ENCODE peak calls at places on chromosomes 16 and 17, in ten cellular contexts. D is SK-N-SH, R is fibroblast of lung, K is IMR-90, J is mammary epithelial cell, Y is GM23248, F is HepG2, Z is H1, M is GM12878, S is HCT116. T is an unnamed sample.

GRCh38 chr16:88743693-88744519 is 37.6 kb downstream of the CTU2 start:
- DNase-seq in Y (peak; percentile 78), F (peak; percentile 60), Z (peak; percentile 98), R (peak; percentile 43), K (peak; percentile 55), S (peak; percentile 56), M (no peak), J (peak; percentile 39), D (peak; percentile 95), T (peak; percentile 99)

GRCh38 chr16:4694664-4695451 is 1.5 kb downstream of the NUDT16L1 start:
- DNase-seq in F (no peak), Z (no peak), M (no peak), S (no peak), K (no peak), J (no peak), D (peak; percentile 58), R (no peak), Y (peak; percentile 44), T (peak; percentile 95)

GRCh38 chr17:9456265-9456664 is 119.4 kb downstream of the STX8 start:
- DNase-seq in M (no peak), F (peak; percentile 25), R (no peak), Y (no peak), K (no peak), Z (no peak), D (no peak), S (no peak), J (no peak), T (no peak)

GRCh38 chr17:39212841-39213480 is 12.8 kb downstream of the STAC2 start:
- DNase-seq in M (no peak), K (no peak), D (no peak), R (no peak), Y (no peak), S (no peak), J (no peak), Z (no peak), F (no peak), T (no peak)

GRCh38 chr17:76076765-76077581 is 2.0 kb upstream of the ZACN start:
- DNase-seq in M (no peak), R (no peak), Y (peak; percentile 28), D (peak; percentile 57), S (no peak), Z (peak; percentile 78), J (peak; percentile 40), K (peak; percentile 41), F (no peak), T (peak; percentile 76)

GRCh38 chr16:2328428-2328827 is 12.1 kb downstream of the ABCA3 start:
- DNase-seq in J (no peak), S (no peak), M (no peak), R (no peak), D (no peak), K (no peak), F (no peak), Y (no peak), Z (no peak), T (peak; percentile 57)

GRCh38 chr17:63113167-63113566 is 147.1 kb downstream of the TANC2 start:
- DNase-seq in F (peak; percentile 19), S (no peak), K (no peak), M (no peak), R (no peak), Y (no peak), Z (no peak), D (no peak), J (no peak), T (no peak)

GRCh38 chr17:27585153-27585681 is 45.8 kb upstream of the LGALS9 start:
- DNase-seq in Z (no peak), K (no peak), Y (no peak), D (no peak), R (no peak), S (no peak), J (no peak), F (no peak), M (no peak), T (peak; percentile 9)

GRCh38 chr17:76077582-76078110 is 1.3 kb upstream of the ZACN start:
- DNase-seq in Y (no peak), K (no peak), D (peak; percentile 80), R (no peak), Z (no peak), J (no peak), F (no peak), S (no peak), M (no peak), T (peak; percentile 88)

GRCh38 chr17:63356275-63356905 is 89.7 kb downstream of the CYB561 start:
- DNase-seq in F (no peak), Z (no peak), Y (peak; percentile 97), K (peak; percentile 86), S (peak; percentile 43), M (no peak), D (no peak), R (peak; percentile 92), J (peak; percentile 82), T (peak; percentile 62)

GRCh38 chr17:34998205-34998604 is 17.9 kb downstream of the LIG3 start:
- DNase-seq in Y (peak; percentile 84), R (peak; percentile 60), M (peak; percentile 40), S (peak; percentile 38), J (peak; percentile 57), K (peak; percentile 70), D (peak; percentile 70), F (peak; percentile 56), Z (peak; percentile 83), T (peak; percentile 96)

GRCh38 chr17:80503031-80503430 is 26.6 kb upstream of the NPTX1 start:
- DNase-seq in R (no peak), S (no peak), F (no peak), Z (no peak), M (no peak), K (no peak), J (no peak), Y (no peak), D (no peak), T (no peak)

GRCh38 chr17:81487487-81488275 is 24.9 kb downstream of the ACTG1 start:
- DNase-seq in K (peak; percentile 60), D (peak; percentile 98), R (peak; percentile 60), Y (peak; percentile 92), Z (peak; percentile 87), J (peak; percentile 38), M (no peak), S (no peak), F (peak; percentile 58), T (peak; percentile 100)

GRCh38 chr16:11913425-11914079 is 2.2 kb downstream of the GSPT1 start:
- DNase-seq in D (no peak), F (no peak), K (peak; percentile 41), Z (no peak), R (peak; percentile 58), Y (peak; percentile 72), J (peak; percentile 75), M (no peak), S (no peak), T (peak; percentile 57)

GRCh38 chr16:82506734-82507133 is 120.0 kb upstream of the CDH13 start:
- DNase-seq in M (no peak), K (peak; percentile 8), Z (no peak), S (no peak), R (no peak), Y (peak; percentile 14), J (no peak), D (no peak), F (no peak), T (no peak)

GRCh38 chr17:19660219-19660870 is 11.8 kb downstream of the ALDH3A2 start:
- DNase-seq in K (no peak), J (no peak), Y (no peak), D (no peak), F (peak; percentile 98), Z (no peak), S (no peak), R (no peak), M (no peak), T (peak; percentile 42)

DNA sequence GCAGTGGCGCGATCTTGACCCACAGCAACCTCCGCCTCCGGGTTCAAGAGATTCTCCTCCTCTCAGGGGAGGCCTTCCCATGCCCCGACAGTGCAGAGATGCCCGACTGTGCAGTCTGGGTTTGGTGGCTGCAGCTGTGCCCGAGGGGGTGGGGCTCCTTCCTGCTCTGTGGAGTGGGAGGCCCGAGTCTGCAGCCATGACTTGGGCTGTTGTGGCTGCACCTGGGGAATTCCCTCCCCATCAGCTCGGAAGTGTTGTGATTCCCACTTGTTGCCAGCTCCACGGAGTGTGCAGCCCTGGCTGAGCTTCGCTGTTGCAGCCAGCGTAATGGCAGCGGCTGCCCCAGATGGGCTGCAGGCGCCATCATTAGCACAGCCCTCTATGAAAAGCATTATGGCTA is 66.4 kb upstream of the SMIM36 start:
- DNase-seq in F (no peak), D (no peak), R (peak; percentile 49), S (no peak), M (no peak), Y (no peak), Z (no peak), J (peak; percentile 22), K (peak; percentile 19), T (no peak)
- H3K4me3 ChIP-seq in F (no peak overlapping the region), D (no peak overlapping the region), R (no peak overlapping the region), S (no peak overlapping the region), M (peak overlapping the region; percentile 68), Y (peak overlapping the region; percentile 69), Z (no peak overlapping the region), J (no peak overlapping the region), K (no peak overlapping the region), T (peak overlapping the region; percentile 63)

GRCh38 chr16:19754644-19755036 is 36.6 kb downstream of the IQCK start:
- DNase-seq in Y (no peak), K (no peak), M (no peak), Z (no peak), F (no peak), R (no peak), J (no peak), S (no peak), D (no peak), T (no peak)
- H3K4me2 ChIP-seq in Y (no peak overlapping the region), K (no peak overlapping the region), M (no peak overlapping the region), Z (no peak overlapping the region), F (no peak overlapping the region), R (no peak overlapping the region), J (no peak overlapping the region), S (no peak overlapping the region), D (no peak overlapping the region), T (no peak overlapping the region)

GRCh38 chr17:45402916-45403315 is 29.8 kb downstream of the ARHGAP27 start:
- DNase-seq in J (no peak), M (no peak), Y (no peak), F (no peak), K (no peak), S (no peak), Z (no peak), D (no peak), R (no peak), T (no peak)
- H3K9me3 ChIP-seq in J (no peaks in the 10 kb centered on the region), M (no peaks in the 10 kb centered on the region), Y (no peaks in the 10 kb centered on the region), F (no peaks in the 10 kb centered on the region), K (no peaks in the 10 kb centered on the region), S (no peaks in the 10 kb centered on the region), Z (no peaks in the 10 kb centered on the region), D (no peaks in the 10 kb centered on the region), R (no peaks in the 10 kb centered on the region), T (no peaks in the 10 kb centered on the region)

DNA sequence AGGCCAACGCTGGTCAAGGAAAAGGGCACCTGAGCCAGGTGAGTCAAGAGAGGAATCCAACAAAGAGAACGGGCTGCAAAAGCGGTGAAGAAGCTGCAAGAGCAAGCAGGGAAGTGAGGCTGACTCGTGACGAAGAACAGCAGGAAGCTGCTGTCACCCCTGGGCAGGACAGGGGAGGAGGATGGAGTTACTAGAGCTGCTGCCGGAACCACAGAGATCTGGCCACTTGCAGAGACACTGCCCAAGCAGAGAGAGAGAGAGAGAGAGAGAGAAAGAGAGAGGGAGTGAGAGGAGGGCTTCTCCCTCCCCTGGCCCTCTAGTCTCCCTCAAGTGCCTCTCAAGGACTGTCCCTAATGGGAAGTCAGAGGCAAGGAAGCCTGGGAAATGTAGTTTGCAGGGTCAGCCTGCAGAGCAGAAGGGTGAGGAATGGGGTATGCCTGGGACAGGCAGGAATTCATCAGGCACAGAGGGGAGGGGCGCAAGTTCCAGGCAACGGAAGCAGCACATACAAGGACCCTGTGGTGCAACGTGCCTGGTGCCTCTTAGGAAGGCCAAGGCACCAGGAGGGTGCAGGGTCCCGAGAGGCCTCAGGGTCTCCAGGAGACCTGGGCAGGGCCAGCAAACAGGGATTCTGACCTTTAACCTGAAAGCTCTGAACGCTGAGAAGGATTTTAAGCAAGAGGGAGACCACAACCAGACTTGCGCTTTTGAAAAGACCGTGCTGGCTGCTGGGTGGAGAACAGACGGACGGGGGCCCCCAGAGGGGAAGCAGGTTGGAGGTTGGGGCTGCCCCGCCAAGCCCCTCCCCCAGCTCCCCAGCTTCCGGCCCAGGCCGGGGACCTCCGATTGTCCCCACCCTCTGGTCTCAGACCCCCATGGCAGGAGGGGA is 45.8 kb upstream of the CIBAR2 start:
- DNase-seq in D (peak; percentile 79), F (peak; percentile 79), Z (peak; percentile 69), K (no peak), S (no peak), M (peak; percentile 12), J (no peak), R (no peak), Y (peak; percentile 56), T (peak; percentile 73)
- H3K4me3 ChIP-seq in D (peak overlapping the region; percentile 12), F (peak overlapping the region; percentile 52), Z (no peak overlapping the region), K (no peak overlapping the region), S (no peak overlapping the region), M (peak overlapping the region; percentile 24), J (no peak overlapping the region), R (no peak overlapping the region), Y (no peak overlapping the region), T (no peak overlapping the region)